ENCODE peak calls at places on chromosomes 16 and 17, in four cellular contexts. I is myocyte, Q is anterior cingulate cortex, B is hepatic stellate cell. S is an unnamed sample.

GRCh38 chr16:69396187-69397061 is 10.6 kb upstream of the TERF2 start:
- DNase-seq in B (peak), I (peak), Q (peak), S (peak)

GRCh38 chr17:50331085-50331791 is 14.7 kb upstream of the XYLT2 start:
- DNase-seq in I (peak), Q (no peak), B (no peak), S (no peak)

GRCh38 chr16:4338125-4338582 is 13.0 kb downstream of the PAM16 start:
- DNase-seq in B (no peak), Q (no peak), I (no peak), S (no peak)

GRCh38 chr17:77470800-77471733 is 330.3 kb downstream of the SEC14L1 start:
- DNase-seq in I (peak), Q (no peak), B (no peak), S (peak)

GRCh38 chr16:88284626-88285513 is 97.9 kb upstream of the ZNF469 start:
- DNase-seq in B (no peak), I (peak), Q (no peak), S (no peak)

GRCh38 chr17:69012895-69013805 is 47.6 kb downstream of the ABCA9 start:
- DNase-seq in B (peak), Q (no peak), I (no peak), S (no peak)

GRCh38 chr16:88576307-88576706 is 6.1 kb downstream of the ZC3H18 start:
- DNase-seq in Q (no peak), B (no peak), I (no peak), S (no peak)

GRCh38 chr17:49407981-49408501 is 6.6 kb downstream of the PHB1 start:
- DNase-seq in B (peak), Q (no peak), I (peak), S (peak)

GRCh38 chr17:69222707-69223106 is 5.9 kb downstream of the ABCA10 start:
- DNase-seq in Q (no peak), I (no peak), B (no peak), S (no peak)

GRCh38 chr16:70693231-70693671 is 7.4 kb upstream of the MTSS2 start:
- DNase-seq in I (peak), B (no peak), Q (no peak), S (no peak)

GRCh38 chr16:68995011-68995504 is 110.4 kb upstream of the HAS3 start:
- DNase-seq in B (peak), I (peak), Q (no peak), S (peak)

GRCh38 chr16:84207869-84208268 is 16.9 kb downstream of the ADAD2 start:
- DNase-seq in Q (no peak), B (no peak), I (no peak), S (peak)

GRCh38 chr16:64276646-64277045 is 845.2 kb downstream of the CDH11 start:
- DNase-seq in B (no peak), Q (no peak), I (peak), S (no peak)

GRCh38 chr16:50982808-50983207 is 168.3 kb downstream of the SALL1 start:
- DNase-seq in B (no peak), I (no peak), Q (no peak), S (no peak)

GRCh38 chr16:9885876-9886275 is 296.4 kb downstream of the GRIN2A start:
- DNase-seq in Q (no peak), I (no peak), B (no peak), S (no peak)

GRCh38 chr17:58693208-58693607 is 806 bp downstream of the RAD51C start:
- DNase-seq in Q (no peak), I (no peak), B (no peak), S (no peak)

S was measured in SJCRH30.